ENCODE peak calls at places on chromosomes 16 and 17, in four cellular contexts. One of them, this sample, is unnamed.

GRCh38 chr16:9092963-9093477 is 1.6 kb downstream of the HAPSTR1 start:
- DNase-seq in A549: peak; percentile 18
- DNase-seq in uterus: peak; percentile 22
- DNase-seq in stomach: peak; percentile 55
- DNase-seq in this sample: no peak

GRCh38 chr17:51997723-51998122 is 160.8 kb downstream of the CA10 start:
- DNase-seq in A549: no peak
- DNase-seq in uterus: no peak
- DNase-seq in stomach: no peak
- DNase-seq in this sample: no peak

GRCh38 chr17:57138956-57139576 is 54.0 kb downstream of the AKAP1 start:
- DNase-seq in A549: peak; percentile 19
- DNase-seq in uterus: no peak
- DNase-seq in stomach: no peak
- DNase-seq in this sample: no peak

GRCh38 chr16:17431012-17431411 is 39.7 kb downstream of the XYLT1 start:
- DNase-seq in A549: no peak
- DNase-seq in uterus: no peak
- DNase-seq in stomach: no peak
- DNase-seq in this sample: no peak

GRCh38 chr16:2701713-2702437 is 18.1 kb downstream of the PRSS27 start:
- DNase-seq in A549: no peak
- DNase-seq in uterus: no peak
- DNase-seq in stomach: no peak
- DNase-seq in this sample: no peak

GRCh38 chr16:5059386-5060072 is 6.2 kb downstream of the C16orf89 start:
- DNase-seq in A549: no peak
- DNase-seq in uterus: no peak
- DNase-seq in stomach: no peak
- DNase-seq in this sample: no peak

GRCh38 chr16:2770057-2770780 is 6.9 kb downstream of the ELOB start:
- DNase-seq in A549: peak; percentile 55
- DNase-seq in uterus: no peak
- DNase-seq in stomach: no peak
- DNase-seq in this sample: no peak

GRCh38 chr16:23254338-23254737 is 47.8 kb upstream of the SCNN1B start:
- DNase-seq in A549: no peak
- DNase-seq in uterus: no peak
- DNase-seq in stomach: no peak
- DNase-seq in this sample: no peak

GRCh38 chr16:28511031-28511430 is 4.4 kb upstream of the IL27 start:
- DNase-seq in A549: no peak
- DNase-seq in uterus: no peak
- DNase-seq in stomach: no peak
- DNase-seq in this sample: no peak

GRCh38 chr17:31467502-31468256 is 76.2 kb downstream of the RAB11FIP4 start:
- DNase-seq in A549: no peak
- DNase-seq in uterus: no peak
- DNase-seq in stomach: peak; percentile 82
- DNase-seq in this sample: no peak

GRCh38 chr17:9522074-9522473 is 53.5 kb downstream of the STX8 start:
- DNase-seq in A549: peak; percentile 60
- DNase-seq in uterus: no peak
- DNase-seq in stomach: no peak
- DNase-seq in this sample: peak; percentile 34

GRCh38 chr16:10599626-10600025 is 19.2 kb upstream of the EMP2 start:
- DNase-seq in A549: no peak
- DNase-seq in uterus: no peak
- DNase-seq in stomach: no peak
- DNase-seq in this sample: no peak

GRCh38 chr17:47274319-47275069 is 20.9 kb downstream of the ITGB3 start:
- DNase-seq in A549: no peak
- DNase-seq in uterus: no peak
- DNase-seq in stomach: no peak
- DNase-seq in this sample: no peak

GRCh38 chr17:80279895-80280294 is 19.2 kb downstream of the RNF213 start:
- DNase-seq in A549: no peak
- DNase-seq in uterus: peak; percentile 84
- DNase-seq in stomach: no peak
- DNase-seq in this sample: no peak

GRCh38 chr16:85529489-85530369 is 83.4 kb upstream of the GSE1 start:
- DNase-seq in A549: peak; percentile 21
- DNase-seq in uterus: no peak
- DNase-seq in stomach: no peak
- DNase-seq in this sample: no peak

GRCh38 chr17:81541123-81541522 is 11.0 kb downstream of the FAAP100 start:
- DNase-seq in A549: no peak
- DNase-seq in uterus: no peak
- DNase-seq in stomach: no peak
- DNase-seq in this sample: no peak

GRCh38 chr16:2586241-2586640 is 48.4 kb downstream of the PDPK1 start:
- DNase-seq in A549: no peak
- DNase-seq in uterus: no peak
- DNase-seq in stomach: no peak
- DNase-seq in this sample: no peak

GRCh38 chr16:79810449-79811189 is 210.1 kb upstream of the MAF start:
- DNase-seq in A549: no peak
- DNase-seq in uterus: no peak
- DNase-seq in stomach: no peak
- DNase-seq in this sample: peak; percentile 67

GRCh38 chr16:87734644-87735043 is 31.1 kb downstream of the KLHDC4 start:
- DNase-seq in A549: no peak
- DNase-seq in uterus: no peak
- DNase-seq in stomach: no peak
- DNase-seq in this sample: no peak

GRCh38 chr16:71311553-71312158 is 22.5 kb upstream of the CMTR2 start:
- DNase-seq in A549: peak; percentile 17
- DNase-seq in uterus: no peak
- DNase-seq in stomach: no peak
- DNase-seq in this sample: peak; percentile 13

GRCh38 chr17:60091908-60092331 is 13.2 kb upstream of the HEATR6 start:
- DNase-seq in A549: no peak
- DNase-seq in uterus: no peak
- DNase-seq in stomach: no peak
- DNase-seq in this sample: no peak

GRCh38 chr16:10678655-10679054 is 16.1 kb downstream of the TEKT5 start:
- DNase-seq in A549: no peak
- DNase-seq in uterus: no peak
- DNase-seq in stomach: no peak
- DNase-seq in this sample: no peak

GRCh38 chr16:58464047-58464915 is 35.7 kb upstream of the NDRG4 start:
- DNase-seq in A549: no peak
- DNase-seq in uterus: no peak
- DNase-seq in stomach: peak; percentile 29
- DNase-seq in this sample: no peak

GRCh38 chr17:38605852-38606645 is at the start of gene SRCIN1:
- DNase-seq in A549: peak; percentile 70
- DNase-seq in uterus: peak; percentile 56
- DNase-seq in stomach: peak; percentile 76
- DNase-seq in this sample: no peak

GRCh38 chr16:86129541-86129940 is 230.6 kb downstream of the IRF8 start:
- DNase-seq in A549: no peak
- DNase-seq in uterus: no peak
- DNase-seq in stomach: no peak
- DNase-seq in this sample: no peak

GRCh38 chr17:75849304-75849695 is 5.1 kb upstream of the UNC13D start:
- DNase-seq in A549: no peak
- DNase-seq in uterus: no peak
- DNase-seq in stomach: no peak
- DNase-seq in this sample: no peak

GRCh38 chr17:42009170-42009569 is 8.1 kb downstream of the DNAJC7 start:
- DNase-seq in A549: peak; percentile 51
- DNase-seq in uterus: no peak
- DNase-seq in stomach: no peak
- DNase-seq in this sample: no peak

GRCh38 chr17:58643147-58643546 is 48.7 kb downstream of the TEX14 start:
- DNase-seq in A549: peak; percentile 57
- DNase-seq in uterus: no peak
- DNase-seq in stomach: no peak
- DNase-seq in this sample: peak; percentile 33

GRCh38 chr17:71496552-71496951 is 624.3 kb upstream of the SOX9 start:
- DNase-seq in A549: no peak
- DNase-seq in uterus: no peak
- DNase-seq in stomach: no peak
- DNase-seq in this sample: no peak

GRCh38 chr16:85608515-85608885 is 4.6 kb upstream of the GSE1 start:
- DNase-seq in A549: no peak
- DNase-seq in uterus: no peak
- DNase-seq in stomach: peak; percentile 46
- DNase-seq in this sample: no peak

GRCh38 chr17:49388290-49388640 is 26.2 kb upstream of the ZNF652 start:
- DNase-seq in A549: no peak
- DNase-seq in uterus: no peak
- DNase-seq in stomach: no peak
- DNase-seq in this sample: no peak

GRCh38 chr17:62017496-62017895 is 47.6 kb downstream of the MED13 start:
- DNase-seq in A549: peak; percentile 14
- DNase-seq in uterus: no peak
- DNase-seq in stomach: no peak
- DNase-seq in this sample: no peak

GRCh38 chr16:87418216-87418615 is 26.1 kb downstream of the MAP1LC3B start:
- DNase-seq in A549: no peak
- DNase-seq in uterus: no peak
- DNase-seq in stomach: no peak
- DNase-seq in this sample: no peak

GRCh38 chr17:21742326-21742725 is 50.0 kb downstream of the KCNJ18 start:
- DNase-seq in A549: no peak
- DNase-seq in uterus: no peak
- DNase-seq in stomach: no peak
- DNase-seq in this sample: no peak

GRCh38 chr16:2178321-2179106 is 17.9 kb downstream of the CASKIN1 start:
- DNase-seq in A549: peak; percentile 60
- DNase-seq in uterus: no peak
- DNase-seq in stomach: no peak
- DNase-seq in this sample: no peak

GRCh38 chr16:56301391-56301850 is 110.1 kb downstream of the GNAO1 start:
- DNase-seq in A549: no peak
- DNase-seq in uterus: no peak
- DNase-seq in stomach: no peak
- DNase-seq in this sample: no peak

GRCh38 chr16:66569131-66569530 is 2.9 kb downstream of the CMTM1 start:
- DNase-seq in A549: no peak
- DNase-seq in uterus: no peak
- DNase-seq in stomach: no peak
- DNase-seq in this sample: no peak

GRCh38 chr17:3773511-3773910 is 27.5 kb downstream of the ITGAE start:
- DNase-seq in A549: peak; percentile 46
- DNase-seq in uterus: no peak
- DNase-seq in stomach: no peak
- DNase-seq in this sample: peak; percentile 27

GRCh38 chr16:819336-819735 is 18.8 kb upstream of the GNG13 start:
- DNase-seq in A549: no peak
- DNase-seq in uterus: no peak
- DNase-seq in stomach: no peak
- DNase-seq in this sample: no peak
- TF ChIP-seq CTCF in A549: no peak
- TF ChIP-seq CTCF in uterus: no peak
- TF ChIP-seq CTCF in stomach: no peak
- TF ChIP-seq CTCF in this sample: no peak

GRCh38 chr17:1834378-1835149 is 4.8 kb downstream of the RPA1 start:
- DNase-seq in A549: no peak
- DNase-seq in uterus: no peak
- DNase-seq in stomach: no peak
- DNase-seq in this sample: no peak
- H3K27ac ChIP-seq in A549: no peak overlapping the region
- H3K27ac ChIP-seq in uterus: no peak overlapping the region
- H3K27ac ChIP-seq in stomach: no peak overlapping the region
- H3K27ac ChIP-seq in this sample: peak overlapping the region; percentile 39

DNA sequence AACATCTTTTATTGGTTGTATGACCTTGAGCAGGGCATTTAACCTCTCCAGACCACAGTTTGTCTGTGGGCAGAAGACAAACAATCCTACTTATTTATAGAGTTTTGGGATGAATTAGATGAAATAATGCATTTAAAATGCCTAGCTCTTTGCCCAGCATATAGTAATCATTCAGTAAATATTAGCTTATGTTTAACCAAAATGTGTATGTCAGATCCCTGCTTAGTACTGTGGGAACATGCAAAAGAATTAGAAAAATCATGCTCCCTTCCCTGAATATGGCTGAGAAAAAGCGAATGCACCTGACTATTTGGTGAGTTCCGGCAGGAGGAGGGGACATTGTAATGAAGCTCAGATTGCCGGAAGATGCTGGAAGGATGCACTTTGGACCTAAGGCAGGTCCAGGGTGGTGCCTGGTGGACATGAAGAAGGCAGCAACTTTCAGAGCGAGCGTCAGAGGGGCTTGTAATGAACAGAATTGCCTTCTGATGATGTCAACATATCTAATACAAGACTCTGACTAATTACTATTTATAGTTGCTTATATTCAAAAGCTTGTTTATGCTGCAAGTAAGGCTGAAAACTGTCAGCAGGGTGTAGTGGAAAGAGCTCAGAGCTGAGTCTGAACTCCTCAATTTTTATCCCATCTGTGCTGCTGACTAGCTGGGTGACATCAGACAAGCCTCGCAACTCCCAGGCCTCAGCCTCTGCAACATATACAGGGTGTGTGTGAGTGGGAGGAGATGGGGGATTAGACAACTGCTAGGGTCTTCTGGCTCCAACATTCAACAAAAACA is 221.2 kb downstream of the PRKCA start:
- DNase-seq in A549: no peak
- DNase-seq in uterus: no peak
- DNase-seq in stomach: no peak
- DNase-seq in this sample: no peak
- TF ChIP-seq CTCF in A549: no peak
- TF ChIP-seq CTCF in uterus: no peak
- TF ChIP-seq CTCF in stomach: no peak
- TF ChIP-seq CTCF in this sample: no peak

GRCh38 chr16:21646091-21646490 is 6.3 kb downstream of the IGSF6 start:
- DNase-seq in A549: no peak
- DNase-seq in uterus: no peak
- DNase-seq in stomach: no peak
- DNase-seq in this sample: no peak
- H3K27ac ChIP-seq in A549: no peak overlapping the region
- H3K27ac ChIP-seq in uterus: peak overlapping the region; percentile 46
- H3K27ac ChIP-seq in stomach: peak overlapping the region; percentile 74
- H3K27ac ChIP-seq in this sample: no peak overlapping the region

DNA sequence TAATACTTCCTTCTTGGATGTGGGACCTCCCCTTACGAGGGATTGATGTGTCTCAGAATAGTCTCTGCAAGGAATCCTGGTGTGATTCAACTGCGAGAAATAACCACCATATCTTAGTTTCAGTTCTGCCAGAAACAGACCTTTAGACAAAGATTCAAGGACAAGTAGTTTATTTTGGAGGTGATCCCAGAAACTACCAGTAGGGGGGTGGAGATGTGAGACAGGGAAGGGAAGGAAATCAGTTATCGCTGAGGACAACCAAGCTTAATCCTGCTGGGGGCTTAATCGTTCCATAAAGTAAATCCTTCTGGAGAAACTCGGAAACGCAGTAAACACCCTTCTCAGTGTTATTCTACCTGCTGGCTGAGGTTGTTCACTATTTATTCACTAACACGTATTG is 5.0 kb upstream of the SDR42E1 start:
- DNase-seq in A549: peak; percentile 35
- DNase-seq in uterus: no peak
- DNase-seq in stomach: no peak
- DNase-seq in this sample: peak; percentile 49
- TF ChIP-seq CTCF in A549: peak; percentile 7
- TF ChIP-seq CTCF in uterus: no peak
- TF ChIP-seq CTCF in stomach: peak; percentile 40
- TF ChIP-seq CTCF in this sample: peak; percentile 22

This sample was measured in RWPE1.